ENCODE peak calls at places on chromosomes 1 and 21, in five cellular contexts. F is HCT116, E is adrenal gland, X is A549, O is DND-41. T is an unnamed sample.

GRCh38 chr1:158199840-158200239 is 19.1 kb downstream of the CD1D start:
- DNase-seq in O (peak), E (no peak), F (no peak), X (no peak), T (no peak)

GRCh38 chr1:38327559-38327973 is 281.0 kb upstream of the POU3F1 start:
- DNase-seq in E (no peak), X (no peak), O (no peak), F (no peak), T (no peak)

GRCh38 chr1:110605901-110606783 is at the start of gene KCNA2:
- DNase-seq in E (no peak), O (no peak), F (no peak), X (no peak), T (no peak)

GRCh38 chr21:22476726-22477646 is 1478.8 kb downstream of the NCAM2 start:
- DNase-seq in F (no peak), E (no peak), O (no peak), X (no peak), T (no peak)

GRCh38 chr1:156346636-156347035 is 8.3 kb downstream of the TSACC start:
- DNase-seq in E (no peak), O (no peak), F (no peak), X (no peak), T (no peak)

GRCh38 chr1:245353915-245354775 is 199.4 kb downstream of the KIF26B start:
- DNase-seq in E (no peak), O (no peak), F (no peak), X (no peak), T (no peak)

GRCh38 chr1:59355361-59355760 is 58.5 kb downstream of the FGGY start:
- DNase-seq in O (no peak), E (no peak), X (no peak), F (no peak), T (no peak)

GRCh38 chr21:37658994-37659458 is 257.2 kb downstream of the KCNJ6 start:
- DNase-seq in E (peak), X (peak), F (no peak), O (no peak), T (peak)

GRCh38 chr21:29801122-29801521 is 138.7 kb downstream of the GRIK1 start:
- DNase-seq in E (no peak), O (no peak), F (no peak), X (no peak), T (no peak)

GRCh38 chr1:211910917-211911485 is 80.4 kb upstream of the LPGAT1 start:
- DNase-seq in E (peak), X (no peak), F (no peak), O (no peak), T (no peak)

GRCh38 chr1:185973645-185974044 is 239.5 kb downstream of the HMCN1 start:
- DNase-seq in X (no peak), F (no peak), O (no peak), E (no peak), T (no peak)

GRCh38 chr1:57423135-57424131 is at the start of gene DAB1:
- DNase-seq in X (no peak), O (no peak), F (no peak), E (no peak), T (no peak)

GRCh38 chr1:204320413-204320812 is 39.3 kb downstream of the PLEKHA6 start:
- DNase-seq in X (no peak), F (no peak), E (no peak), O (no peak), T (no peak)

GRCh38 chr1:170075186-170075585 is 691 bp upstream of the KIFAP3 start:
- DNase-seq in E (no peak), X (no peak), O (peak), F (no peak), T (no peak)

GRCh38 chr21:34129971-34130597 is 56.7 kb downstream of the MRPS6 start:
- DNase-seq in F (no peak), X (no peak), O (peak), E (peak), T (no peak)

GRCh38 chr1:19949016-19949415 is 25.6 kb upstream of the PLA2G2E start:
- DNase-seq in O (no peak), E (peak), F (peak), X (peak), T (no peak)

GRCh38 chr1:44532567-44532944 is 127.5 kb downstream of the RNF220 start:
- DNase-seq in O (no peak), E (no peak), X (no peak), F (no peak), T (no peak)

GRCh38 chr1:20486457-20487235 is 636 bp upstream of the CAMK2N1 start:
- DNase-seq in F (no peak), X (peak), O (no peak), E (peak), T (no peak)

GRCh38 chr21:33290441-33290840 is 24.3 kb downstream of the IL10RB start:
- DNase-seq in O (no peak), F (no peak), E (no peak), X (no peak), T (no peak)

GRCh38 chr1:171715813-171716251 is 26.0 kb downstream of the VAMP4 start:
- DNase-seq in F (no peak), O (no peak), X (no peak), E (no peak), T (no peak)

GRCh38 chr1:2529776-2530500 is at the start of gene HES5:
- DNase-seq in O (no peak), E (no peak), F (no peak), X (no peak), T (no peak)

GRCh38 chr1:243422362-243422761 is 166.5 kb downstream of the SDCCAG8 start:
- DNase-seq in E (no peak), F (no peak), O (no peak), X (no peak), T (no peak)

GRCh38 chr1:217484881-217485280 is 146.0 kb downstream of the GPATCH2 start:
- DNase-seq in E (no peak), F (no peak), O (no peak), X (no peak), T (no peak)

GRCh38 chr21:26597981-26598380 is 24.9 kb upstream of the CYYR1 start:
- DNase-seq in E (no peak), O (no peak), F (no peak), X (no peak), T (no peak)

GRCh38 chr1:12604114-12604874 is 13.7 kb downstream of the DHRS3 start:
- DNase-seq in O (peak), X (peak), E (peak), F (peak), T (peak)

GRCh38 chr1:111476761-111477309 is 3.1 kb downstream of the C1orf162 start:
- DNase-seq in X (no peak), E (no peak), F (no peak), O (peak), T (no peak)

GRCh38 chr1:79773385-79773784 is 766.9 kb upstream of the ADGRL4 start:
- DNase-seq in E (no peak), O (no peak), F (no peak), X (no peak), T (no peak)

GRCh38 chr1:175278729-175279128 is 86.2 kb upstream of the KIAA0040 start:
- DNase-seq in X (no peak), F (no peak), E (no peak), O (no peak), T (no peak)
- TF ChIP-seq CTCF in X (no peak), F (no peak), E (no peak), O (no peak), T (no peak)

GRCh38 chr1:118827207-118827606 is 160.9 kb downstream of the TBX15 start:
- DNase-seq in O (no peak), X (no peak), F (no peak), E (no peak), T (no peak)

GRCh38 chr1:118821801-118822200 is 166.3 kb downstream of the TBX15 start:
- DNase-seq in X (no peak), O (no peak), E (no peak), F (no peak), T (peak)

GRCh38 chr1:118825619-118826018 is 162.5 kb downstream of the TBX15 start:
- DNase-seq in O (no peak), X (no peak), E (no peak), F (no peak), T (no peak)

DNA sequence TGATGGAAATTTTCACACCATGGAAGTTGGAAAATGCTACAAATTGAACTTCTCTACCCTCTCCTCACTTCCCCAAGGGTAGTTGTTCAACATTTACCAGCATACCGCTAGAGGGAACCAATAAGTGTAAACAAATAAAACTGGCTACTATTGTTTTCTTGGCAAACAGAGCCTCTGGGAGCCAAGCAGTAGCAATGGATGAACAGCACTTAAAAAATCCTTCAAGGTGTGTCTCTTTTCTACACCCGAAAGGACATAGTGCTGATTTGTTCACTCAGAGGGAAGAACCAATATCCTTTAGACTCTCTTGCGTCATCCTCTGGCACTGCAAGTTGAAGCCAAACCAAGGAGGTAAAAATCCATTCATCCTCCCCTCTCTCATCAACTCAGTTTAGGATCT is 161.5 kb downstream of the TBX15 start:
- DNase-seq in X (no peak), E (no peak), O (no peak), F (no peak), T (peak)
- H3K4me3 ChIP-seq in X (no peak), E (no peak), O (no peak), F (no peak), T (no peak)

GRCh38 chr1:39354572-39354971 is 136.9 kb upstream of the BMP8A start:
- DNase-seq in O (no peak), E (no peak), X (no peak), F (no peak), T (no peak)
- TF ChIP-seq CTCF in O (peak), E (no peak), X (no peak), F (peak), T (peak)

DNA sequence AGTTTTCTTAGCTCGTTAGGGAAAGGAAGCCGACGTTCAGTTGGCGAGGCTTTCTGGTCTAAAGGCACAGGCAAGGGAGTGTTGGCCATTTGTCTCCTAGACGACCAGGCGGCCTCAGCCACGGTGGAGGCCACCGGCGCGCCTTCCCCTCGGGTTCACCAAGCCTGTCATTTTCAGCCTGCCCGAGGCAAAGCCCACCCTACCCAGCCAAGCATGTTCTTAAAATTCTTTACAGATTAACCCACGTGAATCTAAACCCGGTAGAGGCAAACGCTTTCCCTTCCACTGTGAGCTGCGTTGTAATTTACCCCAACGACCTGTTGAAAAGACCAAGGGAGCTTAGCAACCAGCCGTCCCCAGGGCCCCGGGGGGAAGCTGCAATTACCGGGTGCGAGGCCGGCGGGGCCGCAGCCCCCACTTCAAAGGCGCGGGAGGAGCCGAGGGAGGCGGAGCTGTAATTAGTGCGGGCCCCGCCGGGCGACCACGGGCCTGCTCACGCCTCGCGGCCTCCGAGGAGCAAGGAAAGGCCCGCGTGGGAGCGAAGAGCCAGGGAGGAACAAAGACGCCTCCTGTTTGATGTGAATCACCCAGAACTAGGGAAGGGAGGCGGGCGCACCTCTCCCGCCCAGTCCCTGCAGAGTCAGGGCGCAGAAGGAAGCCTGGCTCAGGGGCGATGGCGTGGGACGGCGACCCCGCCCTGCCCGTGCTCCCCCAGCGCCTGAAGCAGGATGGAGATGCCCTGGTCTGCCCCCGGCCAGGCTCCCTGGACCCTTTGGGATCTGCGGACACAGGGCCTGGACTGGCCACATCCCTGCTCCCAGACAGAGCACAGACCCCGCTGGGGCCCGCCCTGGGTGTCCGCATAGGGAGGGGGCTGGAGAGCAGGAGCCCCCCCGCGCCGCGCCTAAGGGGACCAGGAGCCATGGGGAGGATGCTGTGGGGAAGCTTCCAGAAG is 12.1 kb upstream of the TSPEAR start:
- DNase-seq in E (no peak), X (no peak), O (no peak), F (no peak), T (no peak)
- H3K4me3 ChIP-seq in E (no peak), X (no peak), O (no peak), F (no peak), T (no peak)

GRCh38 chr1:226635456-226635941 is 86.9 kb downstream of the STUM start:
- DNase-seq in E (no peak), F (no peak), O (no peak), X (no peak), T (no peak)

GRCh38 chr1:226638608-226639007 is 90.0 kb downstream of the STUM start:
- DNase-seq in E (no peak), X (no peak), O (no peak), F (no peak), T (no peak)

GRCh38 chr1:226636847-226637096 is 88.2 kb downstream of the STUM start:
- DNase-seq in O (no peak), X (no peak), E (no peak), F (no peak), T (no peak)

GRCh38 chr1:226638001-226638601 is 89.5 kb downstream of the STUM start:
- DNase-seq in X (no peak), F (no peak), O (no peak), E (no peak), T (no peak)

GRCh38 chr1:226637147-226637935 is 88.8 kb downstream of the STUM start:
- DNase-seq in X (no peak), O (no peak), F (no peak), E (no peak), T (no peak)
- TF ChIP-seq CTCF in X (no peak), O (no peak), F (no peak), E (no peak), T (no peak)

GRCh38 chr1:205353612-205354011 is 3.1 kb downstream of the KLHDC8A start:
- DNase-seq in X (no peak), O (no peak), E (no peak), F (no peak), T (no peak)

GRCh38 chr1:205351984-205352713 is 4.6 kb downstream of the KLHDC8A start:
- DNase-seq in E (peak), X (no peak), O (no peak), F (no peak), T (no peak)

GRCh38 chr1:205348559-205349477 is 7.9 kb downstream of the KLHDC8A start:
- DNase-seq in E (no peak), X (no peak), O (no peak), F (no peak), T (no peak)

GRCh38 chr1:205350124-205350523 is 6.6 kb downstream of the KLHDC8A start:
- DNase-seq in X (no peak), E (no peak), O (no peak), F (no peak), T (no peak)

GRCh38 chr1:205350626-205351235 is 6.0 kb downstream of the KLHDC8A start:
- DNase-seq in X (no peak), O (no peak), E (no peak), F (no peak), T (no peak)
- H3K4me3 ChIP-seq in X (no peak), O (no peak), E (no peak), F (no peak), T (no peak)

T was measured in LNCaP clone FGC.